ENCODE peak calls at places on chromosome 21, in four cellular contexts. J, I, K and U are unnamed samples.

GRCh38 chr21:20445971-20446370 is 552.2 kb upstream of the NCAM2 start:
- DNase-seq in K (no peak), I (no peak), J (no peak), U (no peak)

GRCh38 chr21:43025636-43026180 is 49.9 kb downstream of the CBS start:
- DNase-seq in I (peak; percentile 85), J (no peak), K (no peak), U (no peak)

GRCh38 chr21:34335316-34335715 is 28.5 kb upstream of the KCNE2 start:
- DNase-seq in J (no peak), K (no peak), I (no peak), U (no peak)

GRCh38 chr21:36873511-36873910 is 93.0 kb downstream of the HLCS start:
- DNase-seq in J (no peak), K (no peak), I (no peak), U (no peak)

GRCh38 chr21:46545363-46545762 is 59.5 kb downstream of the S100B start:
- DNase-seq in I (peak; percentile 7), K (no peak), J (no peak), U (no peak)

GRCh38 chr21:42349420-42350075 is 1.2 kb downstream of the TFF2 start:
- DNase-seq in I (no peak), J (no peak), K (no peak), U (no peak)

GRCh38 chr21:18545908-18546307 is 142.3 kb upstream of the TMPRSS15 start:
- DNase-seq in K (no peak), I (no peak), J (no peak), U (no peak)

GRCh38 chr21:17461582-17461981 is 51.3 kb upstream of the CXADR start:
- DNase-seq in J (no peak), K (no peak), I (peak; percentile 43), U (no peak)

GRCh38 chr21:22374218-22374969 is 1376.2 kb downstream of the NCAM2 start:
- DNase-seq in K (no peak), I (no peak), J (peak; percentile 25), U (no peak)

DNA sequence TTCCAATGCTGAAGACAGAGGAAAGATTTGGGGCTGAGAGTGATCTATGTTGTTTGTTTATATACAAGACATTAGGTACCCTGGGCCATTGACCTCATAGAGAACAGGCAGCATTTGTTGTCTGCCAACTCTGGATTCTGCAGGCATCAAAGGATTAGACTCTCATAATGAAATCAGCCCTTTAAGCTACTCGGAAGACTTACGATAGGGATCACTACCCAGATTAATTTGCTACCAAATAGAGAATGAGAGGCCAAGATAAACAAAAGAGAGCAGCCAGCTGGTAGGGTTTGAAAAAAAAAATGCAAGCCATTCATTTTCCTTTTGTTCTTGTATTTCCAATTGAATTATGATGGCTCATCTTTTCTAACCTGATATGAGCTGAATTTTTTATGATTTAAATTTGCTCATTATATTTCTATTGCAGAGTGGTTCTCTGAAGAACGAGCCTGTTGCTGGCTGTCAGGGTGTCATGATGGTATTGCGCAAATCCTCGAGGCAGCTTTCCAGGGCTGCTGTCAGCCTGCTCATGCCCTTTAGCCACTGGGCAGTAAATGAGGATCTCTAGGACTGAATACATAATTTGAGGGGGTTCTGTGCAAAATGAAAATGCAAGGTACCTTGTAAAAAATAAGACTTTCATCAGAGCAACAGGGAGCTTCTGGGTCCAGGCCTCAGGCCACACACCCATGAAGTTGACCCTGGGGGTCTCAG is 116.4 kb upstream of the KCNJ15 start:
- DNase-seq in I (peak; percentile 25), J (no peak), K (no peak), U (no peak)
- TF ChIP-seq CHD1 in I (no peak), J (no peak), K (no peak), U (no peak)

GRCh38 chr21:31922881-31923280 is 50.1 kb downstream of the HUNK start:
- DNase-seq in I (no peak), J (no peak), K (no peak), U (no peak)

GRCh38 chr21:31921079-31921478 is 48.3 kb downstream of the HUNK start:
- DNase-seq in I (peak; percentile 91), K (no peak), J (no peak), U (no peak)

GRCh38 chr21:31926498-31926897 is 53.7 kb downstream of the HUNK start:
- DNase-seq in K (no peak), J (no peak), I (no peak), U (no peak)

GRCh38 chr21:31924548-31924947 is 51.7 kb downstream of the HUNK start:
- DNase-seq in I (no peak), J (no peak), K (no peak), U (no peak)

DNA sequence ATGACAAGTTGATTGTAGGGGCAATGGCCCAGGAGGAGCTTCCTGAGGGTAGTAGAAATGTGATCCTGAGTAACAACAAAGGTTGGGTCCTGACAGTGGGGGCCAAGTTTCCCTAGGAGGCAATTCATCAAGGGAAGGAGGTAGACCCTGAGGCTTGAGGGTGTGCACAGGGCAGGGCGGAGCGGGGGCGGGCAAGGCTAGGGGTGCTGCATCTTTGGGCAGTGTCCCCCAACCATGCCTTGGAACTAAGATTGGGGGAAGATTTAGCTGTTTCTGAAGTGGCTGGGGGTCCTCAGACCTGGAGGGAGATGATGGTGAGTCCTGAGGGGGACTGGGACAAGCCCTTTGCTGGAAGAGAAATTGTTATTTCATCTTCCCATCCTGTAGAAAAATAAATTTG is 50.9 kb downstream of the HUNK start:
- DNase-seq in J (no peak), K (no peak), I (no peak), U (no peak)
- TF ChIP-seq CHD1 in J (no peak), K (no peak), I (no peak), U (no peak)

DNA sequence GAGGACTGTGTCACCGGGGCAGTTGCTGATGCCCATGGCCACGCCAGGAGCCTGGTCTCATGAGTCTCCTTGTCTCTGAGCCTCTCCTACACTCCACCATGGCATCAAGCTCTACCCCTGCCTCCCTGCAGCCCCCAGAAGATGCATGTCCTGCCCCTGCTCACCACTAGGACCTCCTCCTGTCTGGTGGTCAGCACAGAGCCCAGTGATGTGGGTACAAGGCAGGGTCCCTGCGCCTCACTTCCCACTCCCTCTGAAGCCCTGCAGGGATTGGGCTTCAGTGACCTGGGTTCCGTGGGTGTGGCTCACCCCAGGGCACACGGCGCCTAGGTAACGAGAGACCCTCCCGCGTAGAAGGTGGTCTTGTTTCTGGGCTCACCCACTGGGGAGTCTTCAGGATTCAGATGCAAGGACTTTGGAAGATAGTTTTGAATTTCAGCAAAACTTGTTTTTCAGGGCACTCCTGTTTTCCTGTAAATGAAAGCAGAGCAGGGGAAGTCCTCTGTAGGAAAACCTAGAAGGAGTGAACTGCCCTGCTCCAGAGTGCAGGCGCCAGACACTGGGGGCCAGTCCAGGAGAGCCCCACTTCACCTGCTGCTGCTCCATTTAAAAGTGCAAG is 2.8 kb downstream of the COL18A1 start:
- DNase-seq in I (no peak), K (no peak), J (no peak), U (no peak)
- TF ChIP-seq CHD1 in I (no peak), K (no peak), J (no peak), U (no peak)

DNA sequence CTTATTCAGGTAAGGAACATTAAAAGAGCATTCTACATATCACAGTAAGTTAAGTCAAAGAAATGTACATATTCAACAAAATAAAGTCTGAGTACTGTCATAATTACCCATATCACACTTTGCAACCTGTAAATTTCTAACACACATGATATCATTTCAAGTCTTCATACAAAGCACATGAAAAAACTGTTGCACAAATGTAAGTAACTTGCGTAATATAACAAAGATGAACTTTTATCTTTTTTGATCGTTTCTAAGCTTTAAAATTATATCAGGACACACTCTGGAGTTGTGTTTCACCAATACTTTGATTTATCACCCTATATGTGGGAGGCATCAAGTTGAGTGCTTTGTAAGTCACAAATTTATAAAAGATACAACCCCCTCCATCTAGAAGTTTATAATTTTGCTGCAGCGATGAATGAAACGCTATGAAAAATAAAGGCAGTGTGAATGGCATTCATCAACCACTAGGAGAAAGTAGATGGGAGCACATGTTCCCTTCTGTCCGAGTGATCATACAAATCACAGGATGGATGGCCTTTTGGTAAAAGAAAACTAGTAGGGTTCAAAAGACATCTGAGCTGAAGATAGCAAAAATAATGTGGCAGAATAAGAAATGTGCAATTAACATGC is 27.6 kb downstream of the NRIP1 start:
- DNase-seq in I (no peak), J (no peak), K (no peak), U (no peak)
- TF ChIP-seq CHD1 in I (no peak), J (no peak), K (no peak), U (no peak)

DNA sequence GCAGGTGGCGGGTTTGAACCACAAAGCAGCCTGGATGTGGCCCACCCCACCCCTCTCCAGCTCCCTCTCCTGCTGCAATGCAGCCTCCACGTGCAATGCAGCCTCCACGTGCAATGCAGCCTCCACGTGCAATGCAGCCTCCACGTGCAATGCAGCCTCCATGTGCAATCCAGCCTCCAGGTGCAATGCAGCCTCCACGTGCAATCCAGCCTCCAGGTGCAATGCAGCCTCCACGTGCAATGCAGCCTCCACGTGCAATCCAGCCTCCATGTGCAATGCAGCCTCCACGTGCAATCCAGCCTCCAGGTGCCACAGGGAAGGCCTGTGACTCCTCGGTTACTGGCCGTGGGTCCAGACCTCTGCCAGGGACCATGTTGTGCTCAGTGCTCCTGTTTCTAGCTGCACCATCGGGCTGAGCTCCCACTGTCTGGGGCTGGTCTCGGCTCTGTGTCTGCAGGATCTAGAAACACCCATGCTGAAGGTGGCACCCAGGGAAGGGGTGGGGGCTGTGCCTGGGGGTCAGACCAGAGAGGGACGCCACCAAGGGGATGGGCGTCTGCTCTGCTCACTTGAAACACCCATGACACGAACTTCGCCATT is 11.9 kb upstream of the LRRC3 start:
- DNase-seq in I (no peak), K (no peak), J (no peak), U (no peak)
- TF ChIP-seq CHD1 in I (no peak), K (no peak), J (no peak), U (no peak)